ENCODE peak calls at places on chromosomes 1 and 21, in nine cellular contexts. One of them, this sample, is unnamed.

GRCh38 chr1:10599194-10599861 is 124.6 kb downstream of the PEX14 start:
- DNase-seq in kidney: no peak
- DNase-seq in cardiac muscle cell: no peak
- DNase-seq in neural progenitor cell: no peak
- DNase-seq in colonic mucosa: no peak
- DNase-seq in Caco-2: peak; percentile 77
- DNase-seq in tibial artery: no peak
- DNase-seq in CD8-positive, alpha-beta T cell: no peak
- DNase-seq in heart right ventricle: no peak
- DNase-seq in this sample: no peak

GRCh38 chr1:157117527-157118057 is 18.0 kb upstream of the ETV3L start:
- DNase-seq in tibial artery: peak; percentile 31
- DNase-seq in Caco-2: no peak
- DNase-seq in neural progenitor cell: no peak
- DNase-seq in kidney: no peak
- DNase-seq in CD8-positive, alpha-beta T cell: no peak
- DNase-seq in cardiac muscle cell: no peak
- DNase-seq in colonic mucosa: no peak
- DNase-seq in heart right ventricle: no peak
- DNase-seq in this sample: no peak

GRCh38 chr1:160219062-160219929 is 14.1 kb downstream of the PEA15 start:
- DNase-seq in Caco-2: peak; percentile 69
- DNase-seq in colonic mucosa: peak; percentile 47
- DNase-seq in tibial artery: peak; percentile 78
- DNase-seq in heart right ventricle: no peak
- DNase-seq in CD8-positive, alpha-beta T cell: no peak
- DNase-seq in neural progenitor cell: peak; percentile 79
- DNase-seq in cardiac muscle cell: peak; percentile 67
- DNase-seq in kidney: no peak
- DNase-seq in this sample: peak; percentile 38

GRCh38 chr1:56194911-56195310 is 384.5 kb downstream of the PLPP3 start:
- DNase-seq in tibial artery: no peak
- DNase-seq in CD8-positive, alpha-beta T cell: no peak
- DNase-seq in heart right ventricle: no peak
- DNase-seq in colonic mucosa: no peak
- DNase-seq in Caco-2: no peak
- DNase-seq in neural progenitor cell: no peak
- DNase-seq in cardiac muscle cell: no peak
- DNase-seq in kidney: no peak
- DNase-seq in this sample: no peak

GRCh38 chr1:20440785-20441200 is 45.2 kb downstream of the CAMK2N1 start:
- DNase-seq in tibial artery: no peak
- DNase-seq in CD8-positive, alpha-beta T cell: peak; percentile 28
- DNase-seq in neural progenitor cell: peak; percentile 71
- DNase-seq in cardiac muscle cell: peak; percentile 18
- DNase-seq in colonic mucosa: peak; percentile 63
- DNase-seq in kidney: no peak
- DNase-seq in Caco-2: peak; percentile 65
- DNase-seq in heart right ventricle: no peak
- DNase-seq in this sample: peak; percentile 21

GRCh38 chr1:11997081-11997851 is 17.0 kb downstream of the MFN2 start:
- DNase-seq in neural progenitor cell: no peak
- DNase-seq in colonic mucosa: no peak
- DNase-seq in heart right ventricle: no peak
- DNase-seq in kidney: no peak
- DNase-seq in cardiac muscle cell: no peak
- DNase-seq in CD8-positive, alpha-beta T cell: no peak
- DNase-seq in tibial artery: no peak
- DNase-seq in Caco-2: no peak
- DNase-seq in this sample: no peak

GRCh38 chr1:178706467-178706866 is 18.6 kb upstream of the RALGPS2 start:
- DNase-seq in neural progenitor cell: no peak
- DNase-seq in colonic mucosa: no peak
- DNase-seq in CD8-positive, alpha-beta T cell: no peak
- DNase-seq in heart right ventricle: no peak
- DNase-seq in tibial artery: no peak
- DNase-seq in Caco-2: no peak
- DNase-seq in kidney: no peak
- DNase-seq in cardiac muscle cell: no peak
- DNase-seq in this sample: peak; percentile 37

GRCh38 chr21:41640756-41641509 is 125.9 kb downstream of the RIPK4 start:
- DNase-seq in tibial artery: peak; percentile 77
- DNase-seq in Caco-2: peak; percentile 41
- DNase-seq in heart right ventricle: no peak
- DNase-seq in cardiac muscle cell: no peak
- DNase-seq in kidney: no peak
- DNase-seq in neural progenitor cell: no peak
- DNase-seq in colonic mucosa: no peak
- DNase-seq in CD8-positive, alpha-beta T cell: no peak
- DNase-seq in this sample: no peak

GRCh38 chr1:169113613-169114119 is 7.2 kb downstream of the ATP1B1 start:
- DNase-seq in CD8-positive, alpha-beta T cell: no peak
- DNase-seq in Caco-2: peak; percentile 40
- DNase-seq in kidney: no peak
- DNase-seq in cardiac muscle cell: no peak
- DNase-seq in neural progenitor cell: no peak
- DNase-seq in colonic mucosa: no peak
- DNase-seq in heart right ventricle: no peak
- DNase-seq in tibial artery: no peak
- DNase-seq in this sample: no peak

GRCh38 chr1:217535601-217536377 is 95.1 kb downstream of the GPATCH2 start:
- DNase-seq in colonic mucosa: no peak
- DNase-seq in heart right ventricle: no peak
- DNase-seq in kidney: no peak
- DNase-seq in tibial artery: no peak
- DNase-seq in CD8-positive, alpha-beta T cell: no peak
- DNase-seq in Caco-2: no peak
- DNase-seq in neural progenitor cell: no peak
- DNase-seq in cardiac muscle cell: no peak
- DNase-seq in this sample: no peak

GRCh38 chr1:38030596-38031512 is 15.7 kb downstream of the POU3F1 start:
- DNase-seq in heart right ventricle: no peak
- DNase-seq in kidney: no peak
- DNase-seq in tibial artery: no peak
- DNase-seq in colonic mucosa: no peak
- DNase-seq in neural progenitor cell: no peak
- DNase-seq in CD8-positive, alpha-beta T cell: no peak
- DNase-seq in cardiac muscle cell: no peak
- DNase-seq in Caco-2: no peak
- DNase-seq in this sample: no peak

GRCh38 chr1:59078866-59079265 is 218.0 kb upstream of the FGGY start:
- DNase-seq in colonic mucosa: no peak
- DNase-seq in heart right ventricle: no peak
- DNase-seq in CD8-positive, alpha-beta T cell: no peak
- DNase-seq in kidney: no peak
- DNase-seq in Caco-2: no peak
- DNase-seq in tibial artery: no peak
- DNase-seq in neural progenitor cell: no peak
- DNase-seq in cardiac muscle cell: no peak
- DNase-seq in this sample: no peak

GRCh38 chr21:46291561-46291960 is 5.4 kb downstream of the YBEY start:
- DNase-seq in colonic mucosa: no peak
- DNase-seq in cardiac muscle cell: no peak
- DNase-seq in tibial artery: no peak
- DNase-seq in neural progenitor cell: no peak
- DNase-seq in CD8-positive, alpha-beta T cell: no peak
- DNase-seq in Caco-2: no peak
- DNase-seq in kidney: no peak
- DNase-seq in heart right ventricle: no peak
- DNase-seq in this sample: no peak

GRCh38 chr1:67948155-67949075 is 102.0 kb downstream of the DIRAS3 start:
- DNase-seq in CD8-positive, alpha-beta T cell: no peak
- DNase-seq in tibial artery: no peak
- DNase-seq in colonic mucosa: no peak
- DNase-seq in neural progenitor cell: no peak
- DNase-seq in cardiac muscle cell: no peak
- DNase-seq in heart right ventricle: no peak
- DNase-seq in kidney: no peak
- DNase-seq in Caco-2: no peak
- DNase-seq in this sample: no peak

GRCh38 chr1:43716559-43717281 is 9.4 kb downstream of the ST3GAL3 start:
- DNase-seq in CD8-positive, alpha-beta T cell: no peak
- DNase-seq in neural progenitor cell: no peak
- DNase-seq in colonic mucosa: no peak
- DNase-seq in Caco-2: no peak
- DNase-seq in cardiac muscle cell: no peak
- DNase-seq in heart right ventricle: no peak
- DNase-seq in kidney: no peak
- DNase-seq in tibial artery: no peak
- DNase-seq in this sample: no peak

GRCh38 chr1:43722825-43723224 is 15.5 kb downstream of the ST3GAL3 start:
- DNase-seq in CD8-positive, alpha-beta T cell: no peak
- DNase-seq in cardiac muscle cell: no peak
- DNase-seq in heart right ventricle: no peak
- DNase-seq in colonic mucosa: no peak
- DNase-seq in neural progenitor cell: no peak
- DNase-seq in kidney: no peak
- DNase-seq in Caco-2: no peak
- DNase-seq in tibial artery: no peak
- DNase-seq in this sample: no peak

DNA sequence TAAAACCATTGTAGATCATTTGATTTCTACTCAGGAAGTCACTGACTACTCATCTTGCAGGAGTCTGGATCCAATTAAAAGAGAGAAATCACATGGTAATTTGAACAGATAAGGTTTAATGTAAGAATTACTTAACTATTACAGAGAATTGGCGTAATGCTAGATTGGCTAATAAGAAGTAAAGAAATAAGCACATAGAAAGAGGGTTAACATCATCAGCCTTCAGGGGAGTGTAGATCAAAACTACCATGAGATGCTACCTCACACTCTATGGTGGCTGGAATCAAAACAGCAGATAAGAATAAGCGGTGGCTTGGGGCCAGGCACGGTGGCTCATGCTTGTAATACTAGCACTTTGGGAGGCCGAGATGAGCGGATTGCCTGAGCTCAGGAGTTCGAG is 11.7 kb downstream of the ST3GAL3 start:
- DNase-seq in Caco-2: no peak
- DNase-seq in colonic mucosa: no peak
- DNase-seq in heart right ventricle: no peak
- DNase-seq in CD8-positive, alpha-beta T cell: no peak
- DNase-seq in neural progenitor cell: no peak
- DNase-seq in kidney: no peak
- DNase-seq in cardiac muscle cell: no peak
- DNase-seq in tibial artery: no peak
- DNase-seq in this sample: no peak
- H3K4me3 ChIP-seq in Caco-2: no peak overlapping the region
- H3K4me3 ChIP-seq in colonic mucosa: no peak overlapping the region
- H3K4me3 ChIP-seq in heart right ventricle: no peak overlapping the region
- H3K4me3 ChIP-seq in CD8-positive, alpha-beta T cell: no peak overlapping the region
- H3K4me3 ChIP-seq in neural progenitor cell: no peak overlapping the region
- H3K4me3 ChIP-seq in kidney: no peak overlapping the region
- H3K4me3 ChIP-seq in cardiac muscle cell: no peak overlapping the region
- H3K4me3 ChIP-seq in tibial artery: no peak overlapping the region
- H3K4me3 ChIP-seq in this sample: no peak overlapping the region

GRCh38 chr1:197902454-197903195 is at the start of gene C1orf53:
- DNase-seq in neural progenitor cell: peak; percentile 96
- DNase-seq in cardiac muscle cell: peak; percentile 95
- DNase-seq in CD8-positive, alpha-beta T cell: peak; percentile 74
- DNase-seq in heart right ventricle: peak; percentile 87
- DNase-seq in kidney: peak; percentile 94
- DNase-seq in colonic mucosa: peak; percentile 88
- DNase-seq in Caco-2: peak; percentile 95
- DNase-seq in tibial artery: peak; percentile 92
- DNase-seq in this sample: peak; percentile 86
- TF ChIP-seq CTCF in neural progenitor cell: no peak
- TF ChIP-seq CTCF in cardiac muscle cell: no peak
- TF ChIP-seq CTCF in CD8-positive, alpha-beta T cell: no peak
- TF ChIP-seq CTCF in heart right ventricle: no peak
- TF ChIP-seq CTCF in kidney: no peak
- TF ChIP-seq CTCF in colonic mucosa: no peak
- TF ChIP-seq CTCF in Caco-2: no peak
- TF ChIP-seq CTCF in tibial artery: peak; percentile 8
- TF ChIP-seq CTCF in this sample: no peak

GRCh38 chr1:65150583-65151263 is 2.7 kb downstream of the AK4 start:
- DNase-seq in Caco-2: no peak
- DNase-seq in cardiac muscle cell: no peak
- DNase-seq in neural progenitor cell: peak; percentile 30
- DNase-seq in colonic mucosa: no peak
- DNase-seq in heart right ventricle: no peak
- DNase-seq in kidney: peak; percentile 18
- DNase-seq in tibial artery: no peak
- DNase-seq in CD8-positive, alpha-beta T cell: no peak
- DNase-seq in this sample: no peak

GRCh38 chr1:65151641-65152040 is 3.6 kb downstream of the AK4 start:
- DNase-seq in CD8-positive, alpha-beta T cell: no peak
- DNase-seq in Caco-2: no peak
- DNase-seq in colonic mucosa: no peak
- DNase-seq in tibial artery: no peak
- DNase-seq in cardiac muscle cell: no peak
- DNase-seq in kidney: no peak
- DNase-seq in heart right ventricle: no peak
- DNase-seq in neural progenitor cell: no peak
- DNase-seq in this sample: no peak

GRCh38 chr1:65156910-65157545 is 9.0 kb downstream of the AK4 start:
- DNase-seq in heart right ventricle: no peak
- DNase-seq in tibial artery: no peak
- DNase-seq in colonic mucosa: no peak
- DNase-seq in kidney: no peak
- DNase-seq in neural progenitor cell: no peak
- DNase-seq in Caco-2: no peak
- DNase-seq in CD8-positive, alpha-beta T cell: no peak
- DNase-seq in cardiac muscle cell: no peak
- DNase-seq in this sample: no peak

GRCh38 chr1:65149753-65150463 is 1.9 kb downstream of the AK4 start:
- DNase-seq in Caco-2: no peak
- DNase-seq in CD8-positive, alpha-beta T cell: no peak
- DNase-seq in tibial artery: no peak
- DNase-seq in neural progenitor cell: no peak
- DNase-seq in cardiac muscle cell: no peak
- DNase-seq in kidney: no peak
- DNase-seq in colonic mucosa: no peak
- DNase-seq in heart right ventricle: no peak
- DNase-seq in this sample: no peak

DNA sequence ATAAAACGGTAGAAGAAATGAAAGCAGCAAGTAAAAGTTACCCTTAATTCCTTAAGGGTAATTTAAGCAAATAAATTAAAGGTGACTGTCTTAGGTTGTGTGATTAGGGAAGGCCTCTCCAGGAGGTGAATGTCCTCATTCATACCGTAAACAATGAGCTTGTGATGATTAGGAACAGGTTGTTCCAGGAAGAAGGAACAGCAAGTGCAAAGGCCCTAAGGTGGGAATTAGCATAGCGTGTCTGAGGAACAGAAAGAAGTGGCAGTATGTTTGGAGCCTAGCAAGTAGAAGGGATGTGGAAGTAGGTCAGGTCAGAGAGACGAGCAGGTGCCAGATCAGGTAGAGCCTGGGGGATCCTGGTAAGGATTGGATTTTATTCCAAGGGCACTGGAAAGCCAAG is 5.6 kb downstream of the AK4 start:
- DNase-seq in kidney: no peak
- DNase-seq in colonic mucosa: no peak
- DNase-seq in neural progenitor cell: no peak
- DNase-seq in cardiac muscle cell: no peak
- DNase-seq in tibial artery: no peak
- DNase-seq in CD8-positive, alpha-beta T cell: no peak
- DNase-seq in Caco-2: no peak
- DNase-seq in heart right ventricle: no peak
- DNase-seq in this sample: no peak
- H3K4me1 ChIP-seq in kidney: peaks cover 8% of the 10 kb centered on the region
- H3K4me1 ChIP-seq in colonic mucosa: peaks cover 4% of the 10 kb centered on the region
- H3K4me1 ChIP-seq in neural progenitor cell: peaks cover 11% of the 10 kb centered on the region
- H3K4me1 ChIP-seq in cardiac muscle cell: peaks cover 14% of the 10 kb centered on the region
- H3K4me1 ChIP-seq in tibial artery: peaks cover 9% of the 10 kb centered on the region
- H3K4me1 ChIP-seq in CD8-positive, alpha-beta T cell: no peaks in the 10 kb centered on the region
- H3K4me1 ChIP-seq in Caco-2: peaks cover 33% of the 10 kb centered on the region
- H3K4me1 ChIP-seq in heart right ventricle: peaks cover 40% of the 10 kb centered on the region
- H3K4me1 ChIP-seq in this sample: peaks cover 67% of the 10 kb centered on the region

GRCh38 chr1:111141245-111141644 is 1.2 kb downstream of the CEPT1 start:
- DNase-seq in heart right ventricle: no peak
- DNase-seq in cardiac muscle cell: no peak
- DNase-seq in kidney: no peak
- DNase-seq in tibial artery: no peak
- DNase-seq in Caco-2: no peak
- DNase-seq in neural progenitor cell: no peak
- DNase-seq in CD8-positive, alpha-beta T cell: no peak
- DNase-seq in colonic mucosa: no peak
- DNase-seq in this sample: no peak
- H3K4me3 ChIP-seq in heart right ventricle: no peak overlapping the region
- H3K4me3 ChIP-seq in cardiac muscle cell: peak overlapping the region; percentile 64
- H3K4me3 ChIP-seq in kidney: peak overlapping the region; percentile 98
- H3K4me3 ChIP-seq in tibial artery: peak overlapping the region; percentile 94
- H3K4me3 ChIP-seq in Caco-2: peak overlapping the region; percentile 56
- H3K4me3 ChIP-seq in neural progenitor cell: peak overlapping the region; percentile 75
- H3K4me3 ChIP-seq in CD8-positive, alpha-beta T cell: no peak overlapping the region
- H3K4me3 ChIP-seq in colonic mucosa: peak overlapping the region; percentile 81
- H3K4me3 ChIP-seq in this sample: peak overlapping the region; percentile 96

This sample was measured in left ventricle myocardium inferior.